ENCODE peak calls at places on chromosomes 16 and 17, in six cellular contexts. E, W, O, U, G and P are unnamed samples.

GRCh38 chr17:68346448-68346847 is 55.2 kb downstream of the ARSG start:
- DNase-seq in E (no peak), W (peak; percentile 28), O (no peak), U (peak; percentile 62), G (no peak), P (no peak)

GRCh38 chr17:44664867-44665266 is 8.6 kb downstream of the MEIOC start:
- DNase-seq in E (no peak), W (no peak), O (no peak), U (no peak), G (no peak), P (no peak)

GRCh38 chr16:79163666-79164377 is 436.7 kb downstream of the MAF start:
- DNase-seq in E (no peak), W (no peak), O (no peak), U (peak; percentile 37), G (no peak), P (no peak)

GRCh38 chr17:19876524-19877161 is 8.9 kb upstream of the ULK2 start:
- DNase-seq in E (no peak), W (peak; percentile 26), O (no peak), U (peak; percentile 33), G (no peak), P (no peak)

GRCh38 chr17:14080847-14081251 is 11.5 kb downstream of the COX10 start:
- DNase-seq in E (no peak), W (peak; percentile 44), O (no peak), U (peak; percentile 36), G (no peak), P (no peak)

GRCh38 chr16:88346680-88347505 is 35.9 kb upstream of the ZNF469 start:
- DNase-seq in E (no peak), W (no peak), O (no peak), U (no peak), G (no peak), P (no peak)

GRCh38 chr17:37458805-37459204 is 30.9 kb upstream of the DUSP14 start:
- DNase-seq in E (no peak), W (no peak), O (no peak), U (no peak), G (no peak), P (no peak)

GRCh38 chr16:30524575-30525571 is 1.5 kb downstream of the ZNF768 start:
- DNase-seq in E (no peak), W (no peak), O (no peak), U (no peak), G (no peak), P (no peak)

GRCh38 chr17:3966720-3967363 is 2.6 kb upstream of the ATP2A3 start:
- DNase-seq in E (no peak), W (peak; percentile 91), O (no peak), U (peak; percentile 88), G (no peak), P (no peak)

GRCh38 chr17:44552361-44552760 is 4.9 kb upstream of the FZD2 start:
- DNase-seq in E (no peak), W (no peak), O (no peak), U (peak; percentile 58), G (no peak), P (no peak)

GRCh38 chr16:53768593-53768992 is 64.6 kb downstream of the FTO start:
- DNase-seq in E (no peak), W (no peak), O (no peak), U (no peak), G (no peak), P (no peak)

GRCh38 chr17:60523822-60524221 is 2.2 kb downstream of the APPBP2 start:
- DNase-seq in E (no peak), W (no peak), O (no peak), U (no peak), G (no peak), P (no peak)

GRCh38 chr16:70295634-70296033 is 3.4 kb upstream of the DDX19B start:
- DNase-seq in E (no peak), W (no peak), O (no peak), U (no peak), G (no peak), P (no peak)

GRCh38 chr16:22315979-22316378 is 18.8 kb downstream of the POLR3E start:
- DNase-seq in E (no peak), W (no peak), O (no peak), U (no peak), G (no peak), P (no peak)

GRCh38 chr16:23074423-23074822 is 74.8 kb downstream of the USP31 start:
- DNase-seq in E (no peak), W (no peak), O (no peak), U (no peak), G (no peak), P (no peak)

GRCh38 chr17:42025191-42025579 is 5.3 kb downstream of the NKIRAS2 start:
- DNase-seq in E (no peak), W (no peak), O (no peak), U (no peak), G (no peak), P (no peak)

GRCh38 chr17:74898376-74898946 is 5.0 kb upstream of the FADS6 start:
- DNase-seq in E (no peak), W (no peak), O (no peak), U (no peak), G (no peak), P (no peak)

GRCh38 chr17:44734272-44734671 is 24.5 kb upstream of the ADAM11 start:
- DNase-seq in E (no peak), W (no peak), O (no peak), U (no peak), G (no peak), P (no peak)

GRCh38 chr17:77531641-77532040 is 390.9 kb downstream of the SEC14L1 start:
- DNase-seq in E (no peak), W (no peak), O (no peak), U (no peak), G (no peak), P (no peak)

GRCh38 chr16:67534420-67534819 is 5.8 kb downstream of the RIPOR1 start:
- DNase-seq in E (no peak), W (no peak), O (no peak), U (no peak), G (no peak), P (no peak)

GRCh38 chr16:16121185-16121727 is 102.0 kb downstream of the ABCC6 start:
- DNase-seq in E (no peak), W (no peak), O (no peak), U (no peak), G (no peak), P (no peak)

GRCh38 chr17:14427914-14428639 is 127.2 kb downstream of the HS3ST3B1 start:
- DNase-seq in E (no peak), W (no peak), O (no peak), U (peak; percentile 18), G (no peak), P (no peak)

GRCh38 chr17:40910441-40910841 is 25.4 kb upstream of the KRT20 start:
- DNase-seq in E (no peak), W (no peak), O (no peak), U (no peak), G (no peak), P (no peak)

GRCh38 chr17:5203178-5203907 is 11.7 kb upstream of the ZNF594 start:
- DNase-seq in E (no peak), W (no peak), O (no peak), U (no peak), G (no peak), P (no peak)

GRCh38 chr17:77131919-77132318 is 8.8 kb upstream of the SEC14L1 start:
- DNase-seq in E (no peak), W (no peak), O (no peak), U (no peak), G (no peak), P (no peak)

DNA sequence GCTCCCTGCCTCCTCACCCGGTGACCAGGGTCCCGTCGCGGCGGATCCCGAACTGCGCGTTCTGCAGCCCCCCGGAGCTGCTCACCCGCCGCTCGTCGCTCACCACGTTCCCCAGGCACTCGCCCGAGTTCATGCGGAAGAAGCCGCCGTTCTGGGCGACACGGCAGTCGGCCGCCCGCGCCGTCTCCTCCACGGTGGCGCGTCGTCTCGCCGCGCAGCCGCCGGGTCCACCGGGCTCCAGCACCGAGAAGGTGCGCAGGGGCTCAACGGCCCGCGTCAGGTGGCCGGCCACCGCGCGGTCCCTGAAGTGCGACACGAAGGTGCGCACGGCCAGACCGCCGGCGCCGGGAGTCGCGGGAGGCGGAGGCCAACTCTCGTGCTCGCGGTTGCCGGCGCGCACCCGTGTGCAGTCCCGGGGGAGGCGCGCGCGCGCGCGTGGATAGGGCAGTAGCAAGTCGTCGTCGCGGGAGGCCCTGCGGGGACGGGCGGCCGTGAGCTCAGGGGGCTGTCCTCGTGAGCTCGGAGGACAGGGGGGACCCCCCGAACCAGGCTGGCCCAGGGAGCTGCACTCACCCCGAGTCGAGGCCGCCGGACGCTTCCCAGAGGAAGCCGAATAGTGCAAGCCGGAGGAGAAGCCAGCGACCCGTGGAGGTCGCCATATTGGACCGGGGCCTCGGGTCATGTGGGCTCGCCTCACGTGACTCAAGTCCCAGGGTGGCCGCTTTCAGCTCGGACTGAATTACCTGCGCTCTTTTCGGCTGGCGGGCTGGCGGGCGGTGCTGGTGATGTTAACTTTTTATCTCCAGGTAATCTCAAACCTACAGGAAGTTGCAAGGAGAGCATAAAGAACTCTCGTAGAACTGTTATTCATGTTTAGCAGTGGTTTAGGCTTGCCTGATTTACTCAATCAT is at the start of gene NAGPA:
- DNase-seq in E (peak; percentile 89), W (peak; percentile 95), O (peak; percentile 85), U (peak; percentile 92), G (no peak), P (peak; percentile 74)
- TF ChIP-seq CTCF in E (no peak), W (no peak), O (no peak), U (no peak), G (no peak), P (no peak)

GRCh38 chr16:1335996-1336395 is 2.6 kb downstream of the BAIAP3 start:
- DNase-seq in E (peak; percentile 61), W (no peak), O (no peak), U (no peak), G (no peak), P (no peak)
- TF ChIP-seq CTCF in E (no peak), W (no peak), O (no peak), U (no peak), G (no peak), P (no peak)

DNA sequence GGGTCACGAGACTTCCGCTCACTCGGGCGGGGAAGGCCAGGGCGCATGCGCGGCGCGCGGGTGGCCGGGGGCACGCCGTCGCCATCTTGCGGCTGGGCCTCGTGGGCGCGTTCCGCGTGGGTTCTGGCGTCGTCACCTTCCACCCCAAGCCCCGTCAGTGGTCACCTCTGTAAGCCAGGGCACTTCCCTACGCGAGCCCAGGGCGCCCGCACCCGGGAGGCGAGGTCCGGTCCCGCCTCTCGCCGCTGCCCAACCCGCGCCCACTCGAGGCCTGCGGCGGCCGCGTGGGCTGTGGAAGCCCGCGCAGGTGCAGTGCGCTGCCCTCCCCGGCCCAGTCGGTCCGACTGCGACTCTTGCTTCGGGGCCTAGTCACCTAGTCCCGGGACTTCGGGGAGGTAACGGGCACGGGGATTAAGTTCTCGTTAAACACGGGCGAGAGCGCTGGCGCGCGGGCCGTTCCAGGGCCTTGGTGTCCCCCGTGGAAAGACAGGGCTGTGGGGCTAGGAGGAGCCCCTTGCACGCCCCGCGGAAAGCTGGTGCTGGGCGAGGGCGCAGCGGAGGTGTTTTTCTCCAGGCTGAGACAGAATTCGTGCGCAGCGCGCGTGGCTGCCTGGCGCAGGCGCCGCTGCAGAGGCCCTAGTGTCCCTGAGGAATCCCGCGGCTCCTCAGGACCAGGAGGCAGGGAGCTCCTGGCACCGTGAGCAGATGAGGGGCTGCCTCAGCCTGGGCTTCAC is 417 bp upstream of the ARHGDIA start:
- DNase-seq in E (peak; percentile 82), W (peak; percentile 96), O (peak; percentile 87), U (peak; percentile 96), G (no peak), P (peak; percentile 92)
- TF ChIP-seq CTCF in E (no peak), W (no peak), O (peak; percentile 39), U (peak; percentile 35), G (peak; percentile 20), P (no peak)

GRCh38 chr17:63780507-63780906 is 6.5 kb downstream of the DDX42 start:
- DNase-seq in E (no peak), W (no peak), O (no peak), U (no peak), G (no peak), P (no peak)
- TF ChIP-seq CTCF in E (no peak), W (no peak), O (no peak), U (no peak), G (no peak), P (no peak)